ENCODE peak calls at places on chromosome 21, in five cellular contexts. U is CD8-positive, alpha-beta memory T cell; W is SK-N-SH; R is naive thymus-derived CD4-positive, alpha-beta T cell; D is A549. J is an unnamed sample. For H3K4me1, the result is how much of the 10 kb centered on the place peaks cover.

GRCh38 chr21:31909772-31910470 is 37.1 kb downstream of the HUNK start:
- DNase-seq in U (no peak), W (no peak), R (no peak), D (no peak), J (no peak)

GRCh38 chr21:41425954-41426655 is at the start of gene MX1:
- DNase-seq in U (peak), W (peak), R (peak), D (peak), J (peak)

GRCh38 chr21:41565550-41565949 is 57.6 kb upstream of the TMPRSS2 start:
- DNase-seq in U (no peak), W (no peak), R (no peak), D (no peak), J (no peak)

GRCh38 chr21:31162827-31163226 is 124.6 kb upstream of the KRTAP19-8 start:
- DNase-seq in U (no peak), W (peak), R (no peak), D (no peak), J (no peak)

GRCh38 chr21:26280715-26281310 is 110.2 kb upstream of the APP start:
- DNase-seq in U (no peak), W (peak), R (no peak), D (no peak), J (no peak)

GRCh38 chr21:41207401-41208388 is 39.7 kb downstream of the BACE2 start:
- DNase-seq in U (no peak), W (no peak), R (no peak), D (no peak), J (no peak)

GRCh38 chr21:21199342-21200102 is 201.3 kb downstream of the NCAM2 start:
- DNase-seq in U (no peak), W (no peak), R (no peak), D (no peak), J (no peak)

GRCh38 chr21:22855581-22855980 is 1857.4 kb downstream of the NCAM2 start:
- DNase-seq in U (no peak), W (no peak), R (no peak), D (no peak), J (no peak)

GRCh38 chr21:39037807-39038405 is 145.3 kb downstream of the PSMG1 start:
- DNase-seq in U (no peak), W (no peak), R (no peak), D (no peak), J (no peak)

GRCh38 chr21:35149698-35150097 is 100.6 kb upstream of the RUNX1 start:
- DNase-seq in U (no peak), W (no peak), R (no peak), D (no peak), J (no peak)

GRCh38 chr21:25421327-25422028 is 185.8 kb downstream of the MRPL39 start:
- DNase-seq in U (peak), W (no peak), R (peak), D (no peak), J (no peak)

GRCh38 chr21:39137248-39138186 is 45.7 kb downstream of the PSMG1 start:
- DNase-seq in U (no peak), W (peak), R (no peak), D (peak), J (no peak)

GRCh38 chr21:35529141-35529863 is 480.2 kb upstream of the RUNX1 start:
- DNase-seq in U (no peak), W (no peak), R (peak), D (no peak), J (no peak)

GRCh38 chr21:25079053-25079452 is 528.2 kb downstream of the MRPL39 start:
- DNase-seq in U (no peak), W (no peak), R (no peak), D (no peak), J (no peak)

GRCh38 chr21:39363607-39364555 is 15.0 kb upstream of the HMGN1 start:
- DNase-seq in U (no peak), W (no peak), R (no peak), D (no peak), J (no peak)

GRCh38 chr21:33047231-33047630 is 21.5 kb downstream of the OLIG2 start:
- DNase-seq in U (no peak), W (no peak), R (no peak), D (no peak), J (no peak)

GRCh38 chr21:25107708-25108107 is 499.6 kb downstream of the MRPL39 start:
- DNase-seq in U (no peak), W (no peak), R (no peak), D (no peak), J (no peak)

GRCh38 chr21:31354122-31354521 is 10.1 kb upstream of the TIAM1 start:
- DNase-seq in U (no peak), W (no peak), R (no peak), D (no peak), J (no peak)

GRCh38 chr21:45129231-45129923 is 55.0 kb downstream of the ADARB1 start:
- DNase-seq in U (no peak), W (no peak), R (no peak), D (no peak), J (no peak)
- H3K4me1 ChIP-seq in U (under half), W (under half), R (under half), D (under half), J (under half)

DNA sequence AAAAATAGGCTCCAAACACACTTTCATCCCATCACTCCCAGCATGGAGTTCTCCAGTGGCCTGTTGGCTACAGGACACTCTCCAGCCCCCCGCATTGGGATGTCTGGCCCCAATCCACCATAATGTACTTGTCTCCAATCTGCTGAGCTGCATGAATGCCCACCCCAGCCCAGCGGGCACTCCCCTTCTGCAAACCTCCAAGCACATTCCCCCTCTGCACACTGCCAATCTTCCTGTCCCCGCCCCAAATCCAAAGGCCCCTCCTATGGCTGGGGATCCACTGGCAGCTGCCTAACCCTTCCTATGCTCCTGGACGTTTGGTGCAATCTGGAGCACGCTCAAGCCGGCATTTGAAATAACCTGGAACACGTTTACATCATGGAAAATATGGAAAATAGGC is 41.3 kb downstream of the PDE9A start:
- DNase-seq in U (no peak), W (no peak), R (no peak), D (no peak), J (no peak)
- H3K27ac ChIP-seq in U (no peak), W (no peak), R (no peak), D (no peak), J (no peak)

GRCh38 chr21:36708512-36709029 is 9.7 kb downstream of the SIM2 start:
- DNase-seq in U (no peak), W (no peak), R (no peak), D (no peak), J (no peak)
- H3K4me3 ChIP-seq in U (no peak), W (no peak), R (no peak), D (no peak), J (no peak)

GRCh38 chr21:45108808-45109800 is 34.7 kb downstream of the ADARB1 start:
- DNase-seq in U (no peak), W (no peak), R (peak), D (no peak), J (no peak)

GRCh38 chr21:45108034-45108790 is 33.8 kb downstream of the ADARB1 start:
- DNase-seq in U (no peak), W (no peak), R (no peak), D (no peak), J (no peak)

GRCh38 chr21:45104560-45104959 is 30.2 kb downstream of the ADARB1 start:
- DNase-seq in U (no peak), W (peak), R (no peak), D (no peak), J (no peak)

GRCh38 chr21:45103966-45104520 is 29.7 kb downstream of the ADARB1 start:
- DNase-seq in U (no peak), W (no peak), R (no peak), D (no peak), J (no peak)

GRCh38 chr21:45105906-45106485 is 31.6 kb downstream of the ADARB1 start:
- DNase-seq in U (no peak), W (no peak), R (no peak), D (no peak), J (no peak)
- H3K4me1 ChIP-seq in U (under half), W (under half), R (under half), D (under half), J (under half)

J was measured in CD8-positive, alpha-beta T cell.